ENCODE peak calls at places on chromosome 21, in six cellular contexts. F is neural progenitor cell, L is coronary artery, T is IMR-90, H is WTC11, G is fibroblast of lung. Y is an unnamed sample.

GRCh38 chr21:45154511-45155508 is 80.4 kb downstream of the ADARB1 start:
- DNase-seq in F (no peak), L (peak; percentile 72), T (peak; percentile 87), H (no peak), G (peak; percentile 86), Y (no peak)

GRCh38 chr21:26777166-26777565 is 68.0 kb downstream of the ADAMTS1 start:
- DNase-seq in F (no peak), L (no peak), T (peak; percentile 31), H (no peak), G (no peak), Y (no peak)

GRCh38 chr21:34072145-34073031 is 990 bp upstream of the MRPS6 start:
- DNase-seq in F (no peak), L (no peak), T (no peak), H (no peak), G (peak; percentile 42), Y (no peak)

GRCh38 chr21:39676054-39676771 is 63.5 kb downstream of the B3GALT5 start:
- DNase-seq in F (peak; percentile 32), L (no peak), T (no peak), H (no peak), G (peak; percentile 78), Y (no peak)

GRCh38 chr21:25717491-25718139 is 17.1 kb downstream of the ATP5PF start:
- DNase-seq in F (no peak), L (no peak), T (peak; percentile 51), H (no peak), G (peak; percentile 37), Y (no peak)

GRCh38 chr21:26405071-26405470 is 168.0 kb downstream of the CYYR1 start:
- DNase-seq in F (no peak), L (no peak), T (peak; percentile 18), H (no peak), G (peak; percentile 55), Y (no peak)

GRCh38 chr21:38985423-38986378 is 180.0 kb downstream of the ETS2 start:
- DNase-seq in F (no peak), L (peak; percentile 81), T (peak; percentile 93), H (no peak), G (peak; percentile 91), Y (no peak)

GRCh38 chr21:43190544-43191340 is 21.9 kb downstream of the CRYAA start:
- DNase-seq in F (no peak), L (peak; percentile 63), T (no peak), H (peak; percentile 12), G (no peak), Y (no peak)

GRCh38 chr21:29674343-29674742 is 265.5 kb downstream of the GRIK1 start:
- DNase-seq in F (no peak), L (no peak), T (no peak), H (no peak), G (no peak), Y (no peak)

GRCh38 chr21:26909972-26910371 is 56.9 kb downstream of the ADAMTS5 start:
- DNase-seq in F (peak; percentile 79), L (no peak), T (no peak), H (peak; percentile 55), G (no peak), Y (peak; percentile 53)

GRCh38 chr21:32256226-32256625 is 22.6 kb downstream of the MIS18A start:
- DNase-seq in F (no peak), L (no peak), T (no peak), H (no peak), G (no peak), Y (no peak)

GRCh38 chr21:39060485-39061099 is 122.7 kb downstream of the PSMG1 start:
- DNase-seq in F (no peak), L (no peak), T (no peak), H (no peak), G (no peak), Y (no peak)

GRCh38 chr21:33388188-33388587 is 15.0 kb upstream of the IFNGR2 start:
- DNase-seq in F (no peak), L (no peak), T (no peak), H (no peak), G (no peak), Y (no peak)

GRCh38 chr21:44881586-44881939 is 8.1 kb upstream of the PTTG1IP start:
- DNase-seq in F (no peak), L (no peak), T (no peak), H (no peak), G (no peak), Y (no peak)

GRCh38 chr21:26961704-26962103 is 5.2 kb downstream of the ADAMTS5 start:
- DNase-seq in F (peak; percentile 32), L (no peak), T (no peak), H (peak; percentile 62), G (no peak), Y (peak; percentile 12)

GRCh38 chr21:44834951-44835646 is 17.2 kb upstream of the SUMO3 start:
- DNase-seq in F (no peak), L (no peak), T (no peak), H (no peak), G (no peak), Y (no peak)

GRCh38 chr21:15063821-15064575 is 802 bp downstream of the NRIP1 start:
- DNase-seq in F (peak; percentile 69), L (peak; percentile 81), T (no peak), H (peak; percentile 51), G (peak; percentile 49), Y (peak; percentile 59)

GRCh38 chr21:44013380-44014088 is 1.4 kb downstream of the TRAPPC10 start:
- DNase-seq in F (no peak), L (no peak), T (peak; percentile 4), H (no peak), G (no peak), Y (peak; percentile 20)

GRCh38 chr21:39867198-39867650 is at the start of gene PCP4:
- DNase-seq in F (peak; percentile 93), L (no peak), T (no peak), H (peak; percentile 87), G (peak; percentile 20), Y (peak; percentile 71)

DNA sequence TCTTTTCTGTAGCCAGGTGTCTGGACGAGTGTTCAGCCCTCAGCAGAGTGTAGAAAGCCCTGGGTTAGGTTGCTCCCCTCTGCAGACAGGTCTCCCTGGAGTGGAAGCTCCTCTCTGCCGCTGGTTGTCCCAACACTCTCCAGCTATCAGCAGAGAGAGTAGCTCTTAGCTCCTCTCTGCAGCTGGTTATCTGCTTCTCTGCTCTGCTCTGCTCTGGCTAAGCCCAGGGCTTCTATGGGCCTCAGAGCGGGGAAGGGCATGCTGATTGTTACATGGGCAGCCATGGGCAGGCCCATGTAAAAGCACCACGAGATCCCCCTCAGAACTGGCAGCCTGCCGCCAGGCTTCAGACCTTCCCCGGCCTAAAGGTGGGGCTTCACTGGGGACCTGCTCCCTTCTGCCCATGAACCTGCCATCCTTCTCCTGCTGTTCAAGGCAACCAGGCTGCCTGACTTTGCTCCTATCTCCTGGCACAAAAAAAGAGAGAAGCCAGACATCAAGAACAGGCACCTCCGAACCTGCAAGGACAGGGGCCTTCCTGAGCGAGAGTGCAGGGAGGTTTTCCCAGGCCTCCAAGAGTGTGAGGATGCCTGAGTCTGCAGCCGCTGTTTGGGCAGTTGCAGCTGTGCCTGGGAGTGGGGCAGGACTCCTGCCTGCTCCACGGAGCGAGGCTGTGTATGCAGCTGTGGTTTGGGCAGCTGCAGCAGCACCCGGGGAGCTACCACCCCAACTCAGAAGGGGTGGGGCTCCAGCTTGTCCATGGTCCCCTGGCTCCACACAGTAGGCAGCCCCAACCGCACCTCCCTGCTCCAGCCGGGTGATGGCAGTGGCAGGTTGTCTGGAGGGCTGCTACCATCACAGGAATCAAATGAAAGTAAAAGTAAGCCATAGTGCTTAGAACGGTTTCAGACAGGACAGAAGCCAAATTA is 973.7 kb downstream of the LTN1 start:
- DNase-seq in F (no peak), L (no peak), T (peak; percentile 5), H (peak; percentile 43), G (no peak), Y (no peak)
- TF ChIP-seq CTCF in F (no peak), L (no peak), T (peak; percentile 8), H (no peak), G (no peak), Y (no peak)

DNA sequence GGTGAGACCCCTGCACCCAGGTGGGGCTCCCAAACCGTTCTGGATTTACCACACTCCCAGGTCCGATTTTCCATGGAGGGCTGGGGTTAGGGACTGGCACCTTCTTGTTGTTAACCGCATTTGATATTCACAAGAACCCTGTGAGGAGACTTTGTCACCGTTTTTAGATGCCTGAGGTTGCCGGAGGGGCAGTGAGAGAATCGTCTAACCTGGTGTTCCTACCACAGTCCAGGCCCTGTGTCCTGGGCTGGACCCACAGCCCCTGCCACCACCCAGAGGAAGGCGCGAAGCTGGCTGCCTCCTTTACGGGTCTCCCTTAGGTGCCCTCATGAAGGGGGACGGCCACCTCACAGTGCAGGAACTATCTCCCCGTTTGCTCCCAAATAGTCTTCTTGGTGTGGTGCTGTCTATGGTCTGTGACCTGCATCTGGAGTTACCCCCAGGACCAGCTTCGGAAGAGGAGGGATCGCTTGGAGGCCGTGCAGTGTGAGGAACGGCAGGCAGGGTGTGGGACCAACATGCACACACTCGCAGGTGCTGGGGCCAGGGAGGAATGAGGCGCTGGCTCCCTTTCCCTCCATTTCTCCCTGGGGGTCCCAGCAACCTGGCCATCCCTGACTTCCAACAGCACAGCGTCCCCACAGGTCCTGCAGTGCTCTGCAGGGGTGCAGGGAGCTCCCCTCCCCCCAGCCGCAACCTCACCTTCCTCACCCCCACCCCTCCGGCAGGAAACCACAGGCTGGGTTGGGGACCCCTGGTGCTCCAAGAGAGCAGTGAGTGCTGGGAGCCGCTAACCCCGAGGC is 7.0 kb downstream of the SIM2 start:
- DNase-seq in F (peak; percentile 72), L (peak; percentile 64), T (no peak), H (peak; percentile 78), G (no peak), Y (no peak)
- TF ChIP-seq CTCF in F (peak; percentile 57), L (no peak), T (peak; percentile 14), H (peak; percentile 81), G (peak; percentile 16), Y (no peak)

GRCh38 chr21:18369115-18369514 is 34.5 kb downstream of the TMPRSS15 start:
- DNase-seq in F (peak; percentile 61), L (no peak), T (no peak), H (no peak), G (peak; percentile 1), Y (peak; percentile 10)
- TF ChIP-seq CTCF in F (peak; percentile 55), L (no peak), T (no peak), H (no peak), G (no peak), Y (peak; percentile 42)

DNA sequence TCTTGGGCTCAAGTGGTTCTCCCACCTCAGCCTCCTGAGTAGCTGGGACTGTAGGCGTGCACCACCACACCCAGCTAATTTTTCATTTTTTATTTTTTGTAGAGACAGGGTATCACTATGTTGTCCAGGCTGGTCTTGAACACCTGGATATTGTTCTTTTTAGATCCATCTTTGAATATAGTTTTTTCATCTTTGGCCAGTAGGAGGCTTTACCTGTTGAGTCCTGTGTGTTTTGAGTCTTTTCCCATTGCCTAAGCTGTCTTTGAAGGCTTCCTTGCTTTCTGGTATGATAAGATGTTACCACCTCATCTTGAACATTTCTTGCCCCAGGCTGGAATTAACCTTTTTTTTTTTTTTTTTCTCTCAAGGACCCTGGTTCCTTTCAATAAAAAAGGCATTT is 387.8 kb upstream of the RUNX1 start:
- DNase-seq in F (no peak), L (no peak), T (no peak), H (no peak), G (no peak), Y (no peak)
- TF ChIP-seq CTCF in F (no peak), L (no peak), T (no peak), H (no peak), G (peak; percentile 0), Y (peak; percentile 25)

DNA sequence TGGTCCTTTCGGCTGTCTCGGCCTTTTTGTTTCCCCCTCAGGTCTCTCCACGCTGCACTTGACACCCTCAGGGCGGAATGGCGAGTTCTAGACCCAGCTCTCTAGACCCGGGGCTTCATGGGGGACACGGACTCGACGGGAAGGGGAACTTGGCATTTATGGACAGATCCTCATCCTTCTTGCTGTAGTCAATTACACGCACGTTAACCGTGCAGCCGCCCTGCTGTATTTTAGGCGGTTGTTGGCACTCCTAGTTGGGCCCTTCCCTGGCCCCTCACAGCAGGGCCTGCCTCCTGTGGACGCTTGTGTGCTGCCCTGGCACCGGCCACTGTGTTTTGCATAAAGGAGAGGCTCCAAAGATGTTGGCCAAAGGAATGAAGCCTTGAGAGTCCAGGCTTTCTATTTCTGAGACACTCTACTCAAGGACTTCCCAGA is 558 bp upstream of the BTG3 start:
- DNase-seq in F (no peak), L (peak; percentile 76), T (no peak), H (no peak), G (peak; percentile 21), Y (no peak)
- TF ChIP-seq CTCF in F (no peak), L (no peak), T (no peak), H (no peak), G (no peak), Y (no peak)

Y was measured in endothelial cell.